ENCODE peak calls at places on chromosomes 3 and 15, in ten cellular contexts. One of them, this sample, is unnamed.

GRCh38 chr3:154121236-154122095 is at the start of gene ARHGEF26:
- DNase-seq in foreskin keratinocyte: no peak
- DNase-seq in activated T-helper 1 cell treated with Interleukin-2 at 50 U/mL for 16 hours: peak
- DNase-seq in cardiac fibroblast: peak
- DNase-seq in left ventricle myocardium inferior: peak
- DNase-seq in T-helper 1 cell: peak
- DNase-seq in lung: peak
- DNase-seq in stimulated activated naive CD8-positive, alpha-beta T cell treated with anti-CD3 and anti-CD28 coated beads, Interleukin-15, amount 100 ng/mL, for 72 hours: peak
- DNase-seq in fibroblast of mammary gland: peak
- DNase-seq in left lung: peak
- DNase-seq in this sample: peak

GRCh38 chr3:85864896-85865295 is 906.1 kb downstream of the CADM2 start:
- DNase-seq in cardiac fibroblast: no peak
- DNase-seq in lung: no peak
- DNase-seq in fibroblast of mammary gland: no peak
- DNase-seq in left lung: no peak
- DNase-seq in T-helper 1 cell: no peak
- DNase-seq in left ventricle myocardium inferior: no peak
- DNase-seq in activated T-helper 1 cell treated with Interleukin-2 at 50 U/mL for 16 hours: no peak
- DNase-seq in stimulated activated naive CD8-positive, alpha-beta T cell treated with anti-CD3 and anti-CD28 coated beads, Interleukin-15, amount 100 ng/mL, for 72 hours: no peak
- DNase-seq in foreskin keratinocyte: no peak
- DNase-seq in this sample: no peak

GRCh38 chr3:42498791-42499477 is 3.5 kb upstream of the VIPR1 start:
- DNase-seq in left lung: no peak
- DNase-seq in foreskin keratinocyte: no peak
- DNase-seq in activated T-helper 1 cell treated with Interleukin-2 at 50 U/mL for 16 hours: no peak
- DNase-seq in T-helper 1 cell: no peak
- DNase-seq in left ventricle myocardium inferior: no peak
- DNase-seq in lung: no peak
- DNase-seq in cardiac fibroblast: no peak
- DNase-seq in fibroblast of mammary gland: no peak
- DNase-seq in stimulated activated naive CD8-positive, alpha-beta T cell treated with anti-CD3 and anti-CD28 coated beads, Interleukin-15, amount 100 ng/mL, for 72 hours: no peak
- DNase-seq in this sample: no peak

GRCh38 chr3:102529452-102529851 is 94.6 kb downstream of the ZPLD1 start:
- DNase-seq in lung: no peak
- DNase-seq in fibroblast of mammary gland: peak
- DNase-seq in left ventricle myocardium inferior: no peak
- DNase-seq in activated T-helper 1 cell treated with Interleukin-2 at 50 U/mL for 16 hours: no peak
- DNase-seq in cardiac fibroblast: peak
- DNase-seq in left lung: no peak
- DNase-seq in foreskin keratinocyte: no peak
- DNase-seq in stimulated activated naive CD8-positive, alpha-beta T cell treated with anti-CD3 and anti-CD28 coated beads, Interleukin-15, amount 100 ng/mL, for 72 hours: no peak
- DNase-seq in T-helper 1 cell: no peak
- DNase-seq in this sample: peak

GRCh38 chr15:75052972-75053747 is 29.8 kb downstream of the PPCDC start:
- DNase-seq in left ventricle myocardium inferior: no peak
- DNase-seq in fibroblast of mammary gland: no peak
- DNase-seq in stimulated activated naive CD8-positive, alpha-beta T cell treated with anti-CD3 and anti-CD28 coated beads, Interleukin-15, amount 100 ng/mL, for 72 hours: no peak
- DNase-seq in left lung: no peak
- DNase-seq in cardiac fibroblast: no peak
- DNase-seq in activated T-helper 1 cell treated with Interleukin-2 at 50 U/mL for 16 hours: no peak
- DNase-seq in T-helper 1 cell: no peak
- DNase-seq in lung: no peak
- DNase-seq in foreskin keratinocyte: no peak
- DNase-seq in this sample: no peak

GRCh38 chr3:196406806-196407470 is 25.3 kb downstream of the UBXN7 start:
- DNase-seq in fibroblast of mammary gland: peak
- DNase-seq in lung: no peak
- DNase-seq in cardiac fibroblast: peak
- DNase-seq in left lung: no peak
- DNase-seq in foreskin keratinocyte: no peak
- DNase-seq in activated T-helper 1 cell treated with Interleukin-2 at 50 U/mL for 16 hours: no peak
- DNase-seq in stimulated activated naive CD8-positive, alpha-beta T cell treated with anti-CD3 and anti-CD28 coated beads, Interleukin-15, amount 100 ng/mL, for 72 hours: no peak
- DNase-seq in T-helper 1 cell: no peak
- DNase-seq in left ventricle myocardium inferior: no peak
- DNase-seq in this sample: peak

GRCh38 chr3:114299925-114300624 is 6.2 kb downstream of the TIGIT start:
- DNase-seq in lung: no peak
- DNase-seq in T-helper 1 cell: no peak
- DNase-seq in foreskin keratinocyte: no peak
- DNase-seq in left lung: no peak
- DNase-seq in activated T-helper 1 cell treated with Interleukin-2 at 50 U/mL for 16 hours: no peak
- DNase-seq in fibroblast of mammary gland: no peak
- DNase-seq in cardiac fibroblast: no peak
- DNase-seq in left ventricle myocardium inferior: no peak
- DNase-seq in stimulated activated naive CD8-positive, alpha-beta T cell treated with anti-CD3 and anti-CD28 coated beads, Interleukin-15, amount 100 ng/mL, for 72 hours: no peak
- DNase-seq in this sample: no peak

GRCh38 chr15:32844118-32844711 is 126.4 kb downstream of the GREM1 start:
- DNase-seq in left lung: no peak
- DNase-seq in T-helper 1 cell: no peak
- DNase-seq in fibroblast of mammary gland: peak
- DNase-seq in lung: no peak
- DNase-seq in foreskin keratinocyte: no peak
- DNase-seq in cardiac fibroblast: peak
- DNase-seq in activated T-helper 1 cell treated with Interleukin-2 at 50 U/mL for 16 hours: no peak
- DNase-seq in left ventricle myocardium inferior: no peak
- DNase-seq in stimulated activated naive CD8-positive, alpha-beta T cell treated with anti-CD3 and anti-CD28 coated beads, Interleukin-15, amount 100 ng/mL, for 72 hours: no peak
- DNase-seq in this sample: no peak

GRCh38 chr3:38582316-38582715 is 67.2 kb downstream of the SCN5A start:
- DNase-seq in stimulated activated naive CD8-positive, alpha-beta T cell treated with anti-CD3 and anti-CD28 coated beads, Interleukin-15, amount 100 ng/mL, for 72 hours: no peak
- DNase-seq in activated T-helper 1 cell treated with Interleukin-2 at 50 U/mL for 16 hours: no peak
- DNase-seq in cardiac fibroblast: no peak
- DNase-seq in lung: no peak
- DNase-seq in fibroblast of mammary gland: no peak
- DNase-seq in left ventricle myocardium inferior: no peak
- DNase-seq in foreskin keratinocyte: no peak
- DNase-seq in T-helper 1 cell: no peak
- DNase-seq in left lung: no peak
- DNase-seq in this sample: no peak

GRCh38 chr3:80355144-80355543 is 587.3 kb upstream of the ROBO1 start:
- DNase-seq in left lung: no peak
- DNase-seq in activated T-helper 1 cell treated with Interleukin-2 at 50 U/mL for 16 hours: no peak
- DNase-seq in cardiac fibroblast: no peak
- DNase-seq in lung: no peak
- DNase-seq in fibroblast of mammary gland: no peak
- DNase-seq in stimulated activated naive CD8-positive, alpha-beta T cell treated with anti-CD3 and anti-CD28 coated beads, Interleukin-15, amount 100 ng/mL, for 72 hours: no peak
- DNase-seq in foreskin keratinocyte: peak
- DNase-seq in left ventricle myocardium inferior: no peak
- DNase-seq in T-helper 1 cell: no peak
- DNase-seq in this sample: no peak

GRCh38 chr3:142021127-142021526 is 128.2 kb downstream of the TFDP2 start:
- DNase-seq in stimulated activated naive CD8-positive, alpha-beta T cell treated with anti-CD3 and anti-CD28 coated beads, Interleukin-15, amount 100 ng/mL, for 72 hours: no peak
- DNase-seq in fibroblast of mammary gland: no peak
- DNase-seq in left lung: no peak
- DNase-seq in cardiac fibroblast: no peak
- DNase-seq in T-helper 1 cell: no peak
- DNase-seq in foreskin keratinocyte: no peak
- DNase-seq in activated T-helper 1 cell treated with Interleukin-2 at 50 U/mL for 16 hours: no peak
- DNase-seq in left ventricle myocardium inferior: no peak
- DNase-seq in lung: no peak
- DNase-seq in this sample: no peak

GRCh38 chr3:42685891-42686820 is 819 bp downstream of the KLHL40 start:
- DNase-seq in fibroblast of mammary gland: no peak
- DNase-seq in activated T-helper 1 cell treated with Interleukin-2 at 50 U/mL for 16 hours: no peak
- DNase-seq in left ventricle myocardium inferior: peak
- DNase-seq in stimulated activated naive CD8-positive, alpha-beta T cell treated with anti-CD3 and anti-CD28 coated beads, Interleukin-15, amount 100 ng/mL, for 72 hours: no peak
- DNase-seq in T-helper 1 cell: no peak
- DNase-seq in cardiac fibroblast: no peak
- DNase-seq in left lung: peak
- DNase-seq in foreskin keratinocyte: no peak
- DNase-seq in lung: no peak
- DNase-seq in this sample: no peak

GRCh38 chr15:65033659-65034269 is 4.3 kb upstream of the MTFMT start:
- DNase-seq in T-helper 1 cell: peak
- DNase-seq in foreskin keratinocyte: no peak
- DNase-seq in stimulated activated naive CD8-positive, alpha-beta T cell treated with anti-CD3 and anti-CD28 coated beads, Interleukin-15, amount 100 ng/mL, for 72 hours: peak
- DNase-seq in lung: no peak
- DNase-seq in cardiac fibroblast: peak
- DNase-seq in fibroblast of mammary gland: peak
- DNase-seq in left lung: no peak
- DNase-seq in activated T-helper 1 cell treated with Interleukin-2 at 50 U/mL for 16 hours: no peak
- DNase-seq in left ventricle myocardium inferior: no peak
- DNase-seq in this sample: peak

GRCh38 chr15:30930422-30930821 is 26.7 kb downstream of the FAN1 start:
- DNase-seq in cardiac fibroblast: no peak
- DNase-seq in foreskin keratinocyte: no peak
- DNase-seq in stimulated activated naive CD8-positive, alpha-beta T cell treated with anti-CD3 and anti-CD28 coated beads, Interleukin-15, amount 100 ng/mL, for 72 hours: no peak
- DNase-seq in left ventricle myocardium inferior: no peak
- DNase-seq in activated T-helper 1 cell treated with Interleukin-2 at 50 U/mL for 16 hours: no peak
- DNase-seq in left lung: no peak
- DNase-seq in lung: no peak
- DNase-seq in fibroblast of mammary gland: no peak
- DNase-seq in T-helper 1 cell: no peak
- DNase-seq in this sample: no peak

GRCh38 chr15:45441686-45442085 is 63.3 kb upstream of the GATM start:
- DNase-seq in stimulated activated naive CD8-positive, alpha-beta T cell treated with anti-CD3 and anti-CD28 coated beads, Interleukin-15, amount 100 ng/mL, for 72 hours: no peak
- DNase-seq in foreskin keratinocyte: no peak
- DNase-seq in lung: peak
- DNase-seq in fibroblast of mammary gland: no peak
- DNase-seq in cardiac fibroblast: no peak
- DNase-seq in left ventricle myocardium inferior: no peak
- DNase-seq in T-helper 1 cell: no peak
- DNase-seq in activated T-helper 1 cell treated with Interleukin-2 at 50 U/mL for 16 hours: no peak
- DNase-seq in left lung: no peak
- DNase-seq in this sample: no peak

GRCh38 chr3:63043631-63044030 is 168.4 kb upstream of the CADPS start:
- DNase-seq in T-helper 1 cell: no peak
- DNase-seq in activated T-helper 1 cell treated with Interleukin-2 at 50 U/mL for 16 hours: no peak
- DNase-seq in cardiac fibroblast: no peak
- DNase-seq in left ventricle myocardium inferior: no peak
- DNase-seq in fibroblast of mammary gland: peak
- DNase-seq in foreskin keratinocyte: no peak
- DNase-seq in lung: no peak
- DNase-seq in stimulated activated naive CD8-positive, alpha-beta T cell treated with anti-CD3 and anti-CD28 coated beads, Interleukin-15, amount 100 ng/mL, for 72 hours: no peak
- DNase-seq in left lung: no peak
- DNase-seq in this sample: no peak

GRCh38 chr3:42961633-42962032 is 17.5 kb upstream of the GASK1A start:
- DNase-seq in T-helper 1 cell: peak
- DNase-seq in lung: peak
- DNase-seq in cardiac fibroblast: peak
- DNase-seq in left lung: no peak
- DNase-seq in activated T-helper 1 cell treated with Interleukin-2 at 50 U/mL for 16 hours: no peak
- DNase-seq in stimulated activated naive CD8-positive, alpha-beta T cell treated with anti-CD3 and anti-CD28 coated beads, Interleukin-15, amount 100 ng/mL, for 72 hours: no peak
- DNase-seq in foreskin keratinocyte: no peak
- DNase-seq in left ventricle myocardium inferior: no peak
- DNase-seq in fibroblast of mammary gland: peak
- DNase-seq in this sample: peak

GRCh38 chr3:110568246-110568645 is 503.4 kb upstream of the NECTIN3 start:
- DNase-seq in fibroblast of mammary gland: peak
- DNase-seq in stimulated activated naive CD8-positive, alpha-beta T cell treated with anti-CD3 and anti-CD28 coated beads, Interleukin-15, amount 100 ng/mL, for 72 hours: no peak
- DNase-seq in T-helper 1 cell: no peak
- DNase-seq in cardiac fibroblast: peak
- DNase-seq in left lung: no peak
- DNase-seq in activated T-helper 1 cell treated with Interleukin-2 at 50 U/mL for 16 hours: no peak
- DNase-seq in lung: no peak
- DNase-seq in left ventricle myocardium inferior: no peak
- DNase-seq in foreskin keratinocyte: peak
- DNase-seq in this sample: peak

GRCh38 chr15:55965091-55965490 is 28.3 kb downstream of the NEDD4 start:
- DNase-seq in activated T-helper 1 cell treated with Interleukin-2 at 50 U/mL for 16 hours: no peak
- DNase-seq in T-helper 1 cell: no peak
- DNase-seq in cardiac fibroblast: no peak
- DNase-seq in stimulated activated naive CD8-positive, alpha-beta T cell treated with anti-CD3 and anti-CD28 coated beads, Interleukin-15, amount 100 ng/mL, for 72 hours: no peak
- DNase-seq in left lung: no peak
- DNase-seq in fibroblast of mammary gland: no peak
- DNase-seq in lung: no peak
- DNase-seq in left ventricle myocardium inferior: no peak
- DNase-seq in foreskin keratinocyte: no peak
- DNase-seq in this sample: no peak

GRCh38 chr3:4351164-4351855 is 48.1 kb downstream of the SETMAR start:
- DNase-seq in left lung: no peak
- DNase-seq in foreskin keratinocyte: no peak
- DNase-seq in left ventricle myocardium inferior: no peak
- DNase-seq in stimulated activated naive CD8-positive, alpha-beta T cell treated with anti-CD3 and anti-CD28 coated beads, Interleukin-15, amount 100 ng/mL, for 72 hours: peak
- DNase-seq in cardiac fibroblast: peak
- DNase-seq in fibroblast of mammary gland: peak
- DNase-seq in T-helper 1 cell: no peak
- DNase-seq in activated T-helper 1 cell treated with Interleukin-2 at 50 U/mL for 16 hours: no peak
- DNase-seq in lung: no peak
- DNase-seq in this sample: peak

GRCh38 chr15:77393471-77393840 is 26.4 kb downstream of the PEAK1 start:
- DNase-seq in cardiac fibroblast: peak
- DNase-seq in activated T-helper 1 cell treated with Interleukin-2 at 50 U/mL for 16 hours: no peak
- DNase-seq in fibroblast of mammary gland: peak
- DNase-seq in left lung: no peak
- DNase-seq in stimulated activated naive CD8-positive, alpha-beta T cell treated with anti-CD3 and anti-CD28 coated beads, Interleukin-15, amount 100 ng/mL, for 72 hours: no peak
- DNase-seq in left ventricle myocardium inferior: no peak
- DNase-seq in T-helper 1 cell: no peak
- DNase-seq in foreskin keratinocyte: peak
- DNase-seq in lung: no peak
- DNase-seq in this sample: peak

GRCh38 chr3:49715611-49716121 is 3.8 kb downstream of the AMIGO3 start:
- DNase-seq in activated T-helper 1 cell treated with Interleukin-2 at 50 U/mL for 16 hours: no peak
- DNase-seq in cardiac fibroblast: no peak
- DNase-seq in stimulated activated naive CD8-positive, alpha-beta T cell treated with anti-CD3 and anti-CD28 coated beads, Interleukin-15, amount 100 ng/mL, for 72 hours: no peak
- DNase-seq in foreskin keratinocyte: no peak
- DNase-seq in left ventricle myocardium inferior: no peak
- DNase-seq in fibroblast of mammary gland: no peak
- DNase-seq in left lung: peak
- DNase-seq in lung: no peak
- DNase-seq in T-helper 1 cell: no peak
- DNase-seq in this sample: no peak

GRCh38 chr3:159865042-159865579 is 123.5 kb upstream of the IL12A start:
- DNase-seq in left ventricle myocardium inferior: no peak
- DNase-seq in lung: no peak
- DNase-seq in left lung: no peak
- DNase-seq in foreskin keratinocyte: no peak
- DNase-seq in cardiac fibroblast: peak
- DNase-seq in T-helper 1 cell: no peak
- DNase-seq in stimulated activated naive CD8-positive, alpha-beta T cell treated with anti-CD3 and anti-CD28 coated beads, Interleukin-15, amount 100 ng/mL, for 72 hours: no peak
- DNase-seq in activated T-helper 1 cell treated with Interleukin-2 at 50 U/mL for 16 hours: no peak
- DNase-seq in fibroblast of mammary gland: peak
- DNase-seq in this sample: no peak

GRCh38 chr15:87826119-87826730 is 430.3 kb downstream of the NTRK3 start:
- DNase-seq in left lung: no peak
- DNase-seq in lung: no peak
- DNase-seq in T-helper 1 cell: no peak
- DNase-seq in fibroblast of mammary gland: no peak
- DNase-seq in activated T-helper 1 cell treated with Interleukin-2 at 50 U/mL for 16 hours: no peak
- DNase-seq in cardiac fibroblast: no peak
- DNase-seq in stimulated activated naive CD8-positive, alpha-beta T cell treated with anti-CD3 and anti-CD28 coated beads, Interleukin-15, amount 100 ng/mL, for 72 hours: no peak
- DNase-seq in foreskin keratinocyte: no peak
- DNase-seq in left ventricle myocardium inferior: no peak
- DNase-seq in this sample: no peak

GRCh38 chr3:71580636-71581215 is 2.8 kb downstream of the FOXP1 start:
- DNase-seq in foreskin keratinocyte: no peak
- DNase-seq in activated T-helper 1 cell treated with Interleukin-2 at 50 U/mL for 16 hours: no peak
- DNase-seq in cardiac fibroblast: peak
- DNase-seq in stimulated activated naive CD8-positive, alpha-beta T cell treated with anti-CD3 and anti-CD28 coated beads, Interleukin-15, amount 100 ng/mL, for 72 hours: no peak
- DNase-seq in fibroblast of mammary gland: no peak
- DNase-seq in T-helper 1 cell: no peak
- DNase-seq in left lung: no peak
- DNase-seq in left ventricle myocardium inferior: no peak
- DNase-seq in lung: peak
- DNase-seq in this sample: no peak

GRCh38 chr3:53159415-53160135 is 1.4 kb upstream of the PRKCD start:
- DNase-seq in foreskin keratinocyte: no peak
- DNase-seq in left lung: no peak
- DNase-seq in activated T-helper 1 cell treated with Interleukin-2 at 50 U/mL for 16 hours: no peak
- DNase-seq in cardiac fibroblast: peak
- DNase-seq in T-helper 1 cell: no peak
- DNase-seq in lung: no peak
- DNase-seq in stimulated activated naive CD8-positive, alpha-beta T cell treated with anti-CD3 and anti-CD28 coated beads, Interleukin-15, amount 100 ng/mL, for 72 hours: no peak
- DNase-seq in fibroblast of mammary gland: no peak
- DNase-seq in left ventricle myocardium inferior: no peak
- DNase-seq in this sample: no peak

GRCh38 chr3:170941551-170941950 is 33.1 kb upstream of the EIF5A2 start:
- DNase-seq in lung: no peak
- DNase-seq in foreskin keratinocyte: no peak
- DNase-seq in left lung: no peak
- DNase-seq in T-helper 1 cell: no peak
- DNase-seq in stimulated activated naive CD8-positive, alpha-beta T cell treated with anti-CD3 and anti-CD28 coated beads, Interleukin-15, amount 100 ng/mL, for 72 hours: no peak
- DNase-seq in left ventricle myocardium inferior: no peak
- DNase-seq in cardiac fibroblast: peak
- DNase-seq in activated T-helper 1 cell treated with Interleukin-2 at 50 U/mL for 16 hours: no peak
- DNase-seq in fibroblast of mammary gland: no peak
- DNase-seq in this sample: peak

GRCh38 chr3:45332493-45332892 is 55.9 kb upstream of the LARS2 start:
- DNase-seq in activated T-helper 1 cell treated with Interleukin-2 at 50 U/mL for 16 hours: no peak
- DNase-seq in T-helper 1 cell: no peak
- DNase-seq in stimulated activated naive CD8-positive, alpha-beta T cell treated with anti-CD3 and anti-CD28 coated beads, Interleukin-15, amount 100 ng/mL, for 72 hours: no peak
- DNase-seq in left lung: no peak
- DNase-seq in fibroblast of mammary gland: no peak
- DNase-seq in foreskin keratinocyte: no peak
- DNase-seq in cardiac fibroblast: no peak
- DNase-seq in left ventricle myocardium inferior: no peak
- DNase-seq in lung: no peak
- DNase-seq in this sample: no peak

This sample was measured in amniotic epithelial cell.